ENCODE peak calls at places on chromosomes 13 and 19, in seven cellular contexts. I is left lung, Y is fibroblast of mammary gland, K is endodermal cell, D is neural progenitor cell, M is cardiac fibroblast, V is bronchial epithelial cell. T is an unnamed sample.

GRCh38 chr19:42184401-42184861 is 33.0 kb downstream of the DEDD2 start:
- DNase-seq in I (peak), Y (peak), K (peak), D (peak), M (peak), V (peak), T (no peak)

GRCh38 chr13:39381456-39381855 is 221.5 kb downstream of the LHFPL6 start:
- DNase-seq in I (no peak), Y (no peak), K (no peak), D (no peak), M (no peak), V (no peak), T (no peak)

GRCh38 chr13:41694902-41695301 is 237.6 kb downstream of the RGCC start:
- DNase-seq in I (no peak), Y (peak), K (no peak), D (no peak), M (peak), V (peak), T (peak)

GRCh38 chr13:27976362-27977177 is 7.5 kb upstream of the CDX2 start:
- DNase-seq in I (no peak), Y (no peak), K (no peak), D (no peak), M (no peak), V (no peak), T (no peak)

GRCh38 chr13:95115525-95115924 is 185.7 kb downstream of the ABCC4 start:
- DNase-seq in I (no peak), Y (no peak), K (no peak), D (no peak), M (no peak), V (peak), T (no peak)

GRCh38 chr19:52739576-52739975 is 4.7 kb upstream of the ZNF611 start:
- DNase-seq in I (no peak), Y (no peak), K (peak), D (no peak), M (no peak), V (no peak), T (no peak)

GRCh38 chr19:35086455-35086854 is 29.2 kb upstream of the FXYD3 start:
- DNase-seq in I (no peak), Y (no peak), K (no peak), D (no peak), M (no peak), V (no peak), T (no peak)

GRCh38 chr13:42907745-42908144 is 84.3 kb downstream of the EPSTI1 start:
- DNase-seq in I (no peak), Y (no peak), K (no peak), D (no peak), M (no peak), V (no peak), T (no peak)

GRCh38 chr13:108214511-108215383 is 589 bp downstream of the LIG4 start:
- DNase-seq in I (peak), Y (no peak), K (peak), D (peak), M (no peak), V (peak), T (no peak)

GRCh38 chr19:9645466-9645865 is 24.4 kb upstream of the ZNF561 start:
- DNase-seq in I (no peak), Y (no peak), K (no peak), D (no peak), M (no peak), V (no peak), T (no peak)

GRCh38 chr19:3651684-3652083 is 25.1 kb upstream of the CACTIN start:
- DNase-seq in I (no peak), Y (no peak), K (no peak), D (no peak), M (no peak), V (no peak), T (no peak)

GRCh38 chr19:40143612-40144011 is 47.6 kb upstream of the MAP3K10 start:
- DNase-seq in I (no peak), Y (no peak), K (no peak), D (no peak), M (no peak), V (no peak), T (no peak)

GRCh38 chr19:19403373-19403901 is 2.0 kb upstream of the GATAD2A start:
- DNase-seq in I (no peak), Y (peak), K (no peak), D (no peak), M (peak), V (peak), T (no peak)

GRCh38 chr19:14516048-14516534 is 2.1 kb downstream of the DNAJB1 start:
- DNase-seq in I (no peak), Y (no peak), K (peak), D (no peak), M (no peak), V (no peak), T (no peak)

GRCh38 chr19:3098515-3099346 is 4.6 kb downstream of the GNA11 start:
- DNase-seq in I (peak), Y (peak), K (no peak), D (no peak), M (peak), V (no peak), T (no peak)

GRCh38 chr19:43789029-43789428 is 8.3 kb upstream of the KCNN4 start:
- DNase-seq in I (no peak), Y (peak), K (peak), D (peak), M (peak), V (peak), T (no peak)

GRCh38 chr13:59750860-59751259 is 412.9 kb downstream of the DIAPH3 start:
- DNase-seq in I (no peak), Y (peak), K (peak), D (peak), M (peak), V (peak), T (peak)

GRCh38 chr13:39567569-39567968 is 35.4 kb downstream of the LHFPL6 start:
- DNase-seq in I (no peak), Y (no peak), K (no peak), D (no peak), M (no peak), V (no peak), T (no peak)

GRCh38 chr13:79246575-79246949 is 159.5 kb downstream of the RBM26 start:
- DNase-seq in I (no peak), Y (no peak), K (no peak), D (no peak), M (no peak), V (peak), T (no peak)

GRCh38 chr19:10517760-10518443 is 655 bp upstream of the S1PR5 start:
- DNase-seq in I (no peak), Y (no peak), K (peak), D (peak), M (peak), V (peak), T (no peak)

GRCh38 chr13:36553501-36553900 is 120.3 kb upstream of the SERTM1 start:
- DNase-seq in I (no peak), Y (no peak), K (no peak), D (no peak), M (peak), V (no peak), T (no peak)

GRCh38 chr19:31104451-31104850 is 244.8 kb downstream of the TSHZ3 start:
- DNase-seq in I (no peak), Y (no peak), K (no peak), D (no peak), M (no peak), V (no peak), T (no peak)

GRCh38 chr13:96248103-96248502 is 158.2 kb downstream of the HS6ST3 start:
- DNase-seq in I (no peak), Y (no peak), K (no peak), D (peak), M (no peak), V (no peak), T (no peak)

GRCh38 chr13:41941174-41941573 is 19.7 kb downstream of the VWA8 start:
- DNase-seq in I (no peak), Y (no peak), K (no peak), D (no peak), M (peak), V (peak), T (no peak)

GRCh38 chr13:53206455-53206854 is 177.8 kb downstream of the OLFM4 start:
- DNase-seq in I (no peak), Y (peak), K (no peak), D (no peak), M (no peak), V (peak), T (no peak)

GRCh38 chr13:50124536-50125305 is 109.5 kb downstream of the KCNRG start:
- DNase-seq in I (peak), Y (peak), K (peak), D (peak), M (peak), V (peak), T (peak)

GRCh38 chr13:78881746-78882145 is 222.8 kb upstream of the OBI1 start:
- DNase-seq in I (no peak), Y (no peak), K (no peak), D (no peak), M (no peak), V (no peak), T (no peak)

GRCh38 chr13:102872531-102872930 is 26.7 kb downstream of the ERCC5 start:
- DNase-seq in I (no peak), Y (no peak), K (no peak), D (no peak), M (no peak), V (no peak), T (no peak)

GRCh38 chr19:1967087-1967608 is 26.2 kb downstream of the CSNK1G2 start:
- DNase-seq in I (no peak), Y (no peak), K (no peak), D (no peak), M (no peak), V (no peak), T (no peak)

GRCh38 chr13:113291997-113292862 is 4.8 kb upstream of the LAMP1 start:
- DNase-seq in I (peak), Y (peak), K (peak), D (peak), M (peak), V (no peak), T (no peak)

GRCh38 chr19:11091343-11092153 is 2.3 kb downstream of the LDLR start:
- DNase-seq in I (no peak), Y (peak), K (peak), D (no peak), M (peak), V (peak), T (peak)

GRCh38 chr19:51377422-51377821 is 5.0 kb upstream of the NKG7 start:
- DNase-seq in I (no peak), Y (no peak), K (no peak), D (no peak), M (no peak), V (no peak), T (no peak)

GRCh38 chr19:19535311-19536191 is 2.5 kb upstream of the CILP2 start:
- DNase-seq in I (no peak), Y (no peak), K (no peak), D (no peak), M (no peak), V (no peak), T (no peak)

GRCh38 chr19:29843180-29844051 is 31.6 kb downstream of the CCNE1 start:
- DNase-seq in I (no peak), Y (peak), K (peak), D (peak), M (no peak), V (no peak), T (no peak)

GRCh38 chr19:48558018-48558684 is 6.2 kb downstream of the SULT2B1 start:
- DNase-seq in I (peak), Y (peak), K (peak), D (no peak), M (peak), V (peak), T (no peak)

DNA sequence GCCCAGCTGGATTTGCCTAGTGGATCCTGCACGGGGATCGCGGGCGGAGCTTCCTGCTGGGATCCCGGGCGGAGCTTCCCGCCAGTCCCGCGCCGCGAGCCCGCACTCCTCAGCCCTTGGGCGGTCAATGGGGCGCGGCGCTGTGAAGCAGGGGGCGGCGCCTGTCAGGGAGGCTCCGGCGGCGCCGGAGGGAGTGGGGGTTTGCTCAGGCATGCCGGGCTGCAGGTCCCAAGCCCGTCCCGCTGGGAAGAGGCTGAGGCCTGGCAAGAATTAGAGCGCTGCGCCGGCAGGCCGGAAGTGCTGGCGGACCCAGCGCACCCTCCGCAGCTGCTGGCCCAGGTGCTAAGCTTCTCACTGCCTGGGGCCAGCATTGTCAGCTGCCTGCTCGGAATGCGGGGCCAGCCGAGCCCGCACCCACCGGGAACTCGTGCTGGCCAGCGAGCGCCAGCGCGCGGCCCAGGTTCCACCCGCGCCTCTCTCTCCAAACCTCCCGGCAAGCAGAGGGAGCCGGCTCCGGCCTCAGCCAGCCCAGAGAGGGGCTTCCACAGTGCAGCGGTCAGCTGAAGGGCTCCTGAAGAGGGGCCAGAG is 119.6 kb downstream of the PRR20E start:
- DNase-seq in I (peak), Y (no peak), K (peak), D (peak), M (no peak), V (no peak), T (no peak)
- H3K4me3 ChIP-seq in I (no peak), Y (no peak), K (no peak), D (peak), M (no peak), V (no peak), T (no peak)

GRCh38 chr19:16654621-16655020 is 5.3 kb downstream of the SMIM7 start:
- DNase-seq in I (no peak), Y (peak), K (no peak), D (no peak), M (peak), V (no peak), T (no peak)
- H3K4me3 ChIP-seq in I (no peak), Y (no peak), K (no peak), D (no peak), M (no peak), V (no peak), T (no peak)

DNA sequence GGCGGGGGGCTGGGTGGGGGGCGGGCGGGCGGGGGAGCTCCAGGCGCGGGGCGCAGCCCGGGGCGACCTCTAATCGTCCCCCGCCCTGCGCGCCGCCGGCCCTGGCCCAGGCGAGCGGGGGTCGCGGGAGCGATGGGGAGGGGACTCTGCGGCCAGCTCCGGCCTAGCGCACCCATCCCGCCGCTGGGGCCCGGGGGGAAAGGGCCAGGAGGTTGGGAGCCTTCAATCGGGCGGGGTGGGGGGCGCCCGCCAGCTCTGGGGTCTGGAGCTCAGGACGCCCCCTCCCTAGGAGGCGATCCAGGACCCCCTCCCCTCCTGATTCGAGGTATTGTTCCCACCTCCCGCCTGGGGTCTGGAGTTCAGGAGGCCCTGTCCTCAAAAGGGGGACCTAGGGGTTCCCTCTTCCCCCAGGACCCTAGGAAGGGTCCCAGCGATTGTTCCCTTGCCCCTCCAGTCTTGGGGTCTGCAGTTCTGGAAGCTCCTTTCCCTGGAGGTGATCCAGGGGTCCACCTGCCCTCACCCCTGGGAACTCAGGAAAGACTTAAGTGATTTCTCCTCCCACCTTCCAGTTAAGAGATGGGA is 469 bp downstream of the ZNF358 start:
- DNase-seq in I (no peak), Y (no peak), K (no peak), D (peak), M (no peak), V (no peak), T (no peak)
- H3K4me3 ChIP-seq in I (peak), Y (peak), K (peak), D (peak), M (peak), V (peak), T (peak)

DNA sequence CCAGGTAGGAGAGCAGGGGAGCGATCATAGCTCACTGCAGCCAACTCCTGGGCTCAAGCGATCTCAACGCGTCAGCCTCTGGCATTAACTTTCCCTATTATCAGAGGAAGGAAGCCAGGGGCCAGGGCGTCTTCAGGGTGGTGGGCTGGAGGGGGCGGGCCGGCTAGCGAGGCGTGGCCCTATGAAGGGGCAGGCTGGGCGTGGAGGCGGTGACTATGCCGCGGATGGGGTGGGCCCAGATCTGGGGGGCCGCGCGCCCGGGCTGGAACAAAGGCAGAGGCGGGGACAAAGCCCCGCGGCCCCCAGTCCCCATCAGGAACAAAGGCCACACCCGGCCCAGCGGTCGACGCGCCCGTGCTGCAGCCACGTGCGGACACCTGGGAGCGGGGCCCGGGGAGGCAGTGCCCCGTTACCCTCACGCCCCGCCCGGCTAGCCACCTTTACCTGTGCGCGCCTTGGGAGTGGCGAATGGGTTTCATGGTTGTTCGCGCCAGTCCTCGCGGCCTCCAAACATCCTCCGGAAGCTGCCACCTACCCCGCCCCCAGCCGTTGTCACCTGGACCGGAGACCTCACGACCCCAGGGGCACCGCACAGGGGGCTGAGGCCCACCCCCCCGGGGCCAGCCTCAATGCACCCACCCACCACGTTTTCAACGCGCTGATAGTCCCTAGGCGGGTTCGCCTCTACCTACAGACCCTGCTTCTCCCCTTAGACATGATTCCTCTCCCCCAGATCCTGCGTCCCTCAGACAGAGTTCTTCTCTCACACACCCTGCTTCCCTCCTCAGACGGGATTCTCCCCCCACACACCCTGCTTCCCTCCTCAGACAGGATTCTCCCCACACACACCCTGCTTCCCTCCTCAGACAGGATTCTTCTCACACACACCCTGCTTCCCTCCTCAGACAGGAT is 5.4 kb upstream of the TRIM28 start:
- DNase-seq in I (no peak), Y (no peak), K (peak), D (peak), M (no peak), V (no peak), T (no peak)
- H3K4me3 ChIP-seq in I (peak), Y (no peak), K (peak), D (peak), M (peak), V (peak), T (peak)

DNA sequence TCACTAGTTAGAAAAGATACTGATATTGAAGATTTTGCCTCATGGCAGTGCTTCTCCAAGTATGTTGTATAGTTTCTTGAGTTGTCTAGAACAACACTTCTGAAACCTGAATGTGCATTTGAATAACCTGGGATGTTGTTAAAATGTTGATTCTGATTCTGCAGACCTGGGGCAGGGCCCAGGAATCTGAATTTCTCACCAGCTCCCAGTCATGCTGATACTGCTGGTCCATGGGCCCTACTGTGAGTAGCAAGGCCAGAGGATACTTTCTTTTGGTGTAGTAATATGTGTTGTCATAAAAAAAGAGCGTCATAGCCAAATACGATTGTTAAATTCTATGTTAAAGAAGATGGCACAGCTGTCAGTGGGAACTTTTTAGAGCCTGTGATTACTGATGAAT is 41.6 kb upstream of the C1QTNF9 start:
- DNase-seq in I (no peak), Y (no peak), K (no peak), D (no peak), M (no peak), V (no peak), T (no peak)
- H3K4me3 ChIP-seq in I (no peak), Y (peak), K (no peak), D (no peak), M (no peak), V (no peak), T (no peak)

DNA sequence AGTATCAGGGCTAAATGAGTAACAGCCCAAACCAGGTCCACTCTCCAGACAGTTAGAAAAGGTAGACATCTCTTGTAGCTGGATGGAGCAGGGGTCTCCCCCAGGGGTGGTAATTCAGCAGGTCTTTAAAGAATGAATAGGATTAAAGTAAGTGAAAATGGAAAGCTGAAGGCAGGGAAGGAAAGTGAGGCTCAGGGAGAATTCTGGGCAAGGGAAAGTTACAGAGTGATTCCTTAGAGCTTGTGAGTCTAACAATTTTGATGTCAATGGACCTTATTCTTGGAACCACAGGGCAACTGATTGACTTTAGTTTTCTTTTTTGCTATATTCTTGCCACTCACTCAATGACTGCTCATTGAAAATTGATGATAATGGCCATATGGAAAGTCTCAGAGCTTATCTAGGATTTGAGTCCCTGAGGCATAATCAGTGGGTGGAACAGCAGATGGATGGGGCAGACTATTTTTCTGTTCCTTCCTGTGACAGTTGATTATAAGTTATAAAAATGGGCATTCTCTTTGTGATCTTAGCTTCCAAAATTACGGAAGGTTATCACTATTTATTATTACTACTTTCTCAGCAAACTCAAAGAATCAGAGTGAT is 76.9 kb downstream of the LRCH1 start:
- DNase-seq in I (no peak), Y (no peak), K (no peak), D (no peak), M (no peak), V (no peak), T (no peak)
- H3K4me3 ChIP-seq in I (no peak), Y (no peak), K (no peak), D (no peak), M (no peak), V (no peak), T (no peak)

DNA sequence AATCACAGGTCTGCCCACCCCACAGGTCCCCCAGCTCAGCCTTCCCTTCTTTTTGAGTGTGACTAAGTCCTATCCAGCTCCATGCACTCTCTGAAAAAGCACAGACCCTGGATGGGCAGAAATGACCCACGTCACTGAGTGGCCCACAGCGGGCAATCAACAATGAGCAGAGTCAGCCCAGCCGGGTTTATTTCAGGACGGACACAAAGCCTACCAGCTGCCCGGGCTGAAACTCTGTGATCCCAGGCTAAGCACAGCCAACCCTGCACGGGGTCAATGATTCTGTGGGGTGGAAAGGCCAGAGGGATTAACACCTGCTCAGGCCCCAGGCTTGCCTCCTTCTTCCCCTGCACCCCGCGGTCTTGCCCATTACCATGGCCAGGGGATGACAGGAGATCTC is 8.4 kb downstream of the NAPA start:
- DNase-seq in I (peak), Y (no peak), K (no peak), D (no peak), M (no peak), V (no peak), T (no peak)
- H3K4me3 ChIP-seq in I (no peak), Y (no peak), K (no peak), D (no peak), M (no peak), V (no peak), T (no peak)

T was measured in retinal pigment epithelial cell.